ENCODE peak calls at places on chromosomes 6 and 20, in seven cellular contexts. E is GM23338, T is A549, V is prostate gland, R is pancreas, A is HCT116, H is WERI-Rb-1. G is an unnamed sample.
A peak's percentile ranks its signal among the peaks of the same experiment; 100 is the strongest.

GRCh38 chr6:134029495-134030455 is 22.6 kb downstream of the SLC2A12 start:
- DNase-seq in R (no peak), V (peak; percentile 28), H (no peak), A (no peak), T (peak; percentile 78), E (no peak), G (no peak)

GRCh38 chr20:37640600-37641561 is 52.9 kb upstream of the CTNNBL1 start:
- DNase-seq in A (no peak), E (no peak), H (no peak), V (no peak), T (peak; percentile 13), R (peak; percentile 30), G (no peak)

GRCh38 chr6:101021504-101021903 is 140.4 kb upstream of the ASCC3 start:
- DNase-seq in A (no peak), E (no peak), R (no peak), V (no peak), T (no peak), H (no peak), G (no peak)

GRCh38 chr6:152343735-152344360 is 293.3 kb downstream of the SYNE1 start:
- DNase-seq in R (no peak), V (no peak), T (no peak), E (no peak), A (no peak), H (no peak), G (no peak)

GRCh38 chr6:57173886-57174510 is 1.9 kb downstream of the BAG2 start:
- DNase-seq in A (peak; percentile 36), E (peak; percentile 60), R (no peak), H (no peak), T (peak; percentile 56), V (no peak), G (no peak)

GRCh38 chr20:20138301-20139064 is 86.2 kb downstream of the CFAP61 start:
- DNase-seq in R (no peak), V (no peak), T (no peak), H (no peak), A (no peak), E (no peak), G (no peak)

GRCh38 chr6:18400831-18401446 is 13.8 kb downstream of the RNF144B start:
- DNase-seq in E (no peak), R (no peak), T (no peak), H (no peak), A (no peak), V (no peak), G (no peak)

GRCh38 chr6:63571382-63571882 is 848 bp upstream of the LOC128125822 start:
- DNase-seq in H (no peak), A (no peak), R (no peak), T (no peak), E (peak; percentile 1), V (no peak), G (no peak)

GRCh38 chr6:8020083-8020482 is 44.1 kb downstream of the BLOC1S5 start:
- DNase-seq in A (no peak), H (no peak), R (no peak), V (no peak), E (no peak), T (no peak), G (no peak)

GRCh38 chr6:166026586-166027126 is 141.0 kb downstream of the TBXT start:
- DNase-seq in R (no peak), H (no peak), A (no peak), V (no peak), E (no peak), T (no peak), G (no peak)

GRCh38 chr20:61673152-61673551 is 392.5 kb downstream of the TAF4 start:
- DNase-seq in H (no peak), E (no peak), T (no peak), R (no peak), A (no peak), V (no peak), G (no peak)

GRCh38 chr20:33460711-33461110 is 17.1 kb upstream of the SNTA1 start:
- DNase-seq in T (no peak), R (no peak), E (no peak), V (no peak), H (no peak), A (no peak), G (no peak)

GRCh38 chr20:9368893-9369292 is 145.5 kb upstream of the LAMP5 start:
- DNase-seq in H (no peak), E (no peak), T (no peak), A (no peak), R (no peak), V (no peak), G (no peak)

GRCh38 chr20:46600286-46600752 is 49.9 kb upstream of the OCSTAMP start:
- DNase-seq in R (no peak), A (no peak), V (no peak), E (no peak), T (no peak), H (no peak), G (no peak)

GRCh38 chr6:93047033-93047432 is 372.3 kb downstream of the EPHA7 start:
- DNase-seq in V (no peak), T (no peak), A (no peak), E (peak; percentile 66), R (no peak), H (peak; percentile 10), G (no peak)

GRCh38 chr6:82178084-82178758 is 69.3 kb downstream of the IBTK start:
- DNase-seq in E (no peak), H (no peak), V (no peak), A (no peak), R (no peak), T (peak; percentile 13), G (no peak)

DNA sequence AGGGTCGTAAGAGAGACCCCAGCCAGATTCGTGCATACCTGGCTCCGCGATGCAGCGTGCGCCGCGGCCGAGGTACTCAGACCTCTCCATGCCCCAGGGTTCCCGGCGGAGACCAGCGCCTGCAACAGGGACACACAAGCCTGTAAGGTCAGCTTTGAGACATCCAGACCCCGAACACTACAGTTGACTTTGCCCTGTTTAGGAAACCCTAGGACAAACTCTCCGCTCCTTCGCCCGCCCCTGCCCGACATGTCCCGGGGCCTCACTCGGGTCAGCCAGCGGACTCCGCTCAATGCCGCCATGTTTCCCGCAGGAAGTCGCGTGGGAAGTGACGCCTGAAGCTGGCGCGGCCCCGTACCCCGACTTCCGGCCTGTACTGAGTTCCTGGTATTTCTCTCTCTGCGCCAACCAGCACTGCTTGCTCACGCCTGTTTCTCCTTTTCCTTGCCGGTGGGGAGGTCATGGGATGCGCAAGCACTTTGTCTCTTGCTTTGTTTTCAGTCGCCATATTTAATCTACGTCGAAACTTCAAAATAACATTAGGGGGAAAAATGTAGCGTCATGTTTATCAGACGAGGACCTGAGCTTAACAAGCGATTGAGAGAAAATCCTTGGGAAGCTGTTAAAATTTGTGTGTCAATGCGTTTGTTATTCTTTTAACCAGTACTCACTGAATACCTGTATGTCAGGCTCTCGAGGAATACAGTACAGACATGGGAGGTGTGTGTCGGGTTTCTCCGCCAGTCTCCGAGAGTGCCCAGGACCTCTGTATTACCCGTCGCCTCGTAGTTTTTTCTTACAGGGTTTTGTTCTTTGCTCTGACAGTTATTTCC is at the start of gene IDH3B:
- DNase-seq in E (peak; percentile 96), R (peak; percentile 88), A (peak; percentile 71), T (peak; percentile 95), V (peak; percentile 92), H (peak; percentile 89), G (peak; percentile 52)
- H3K4me3 ChIP-seq in E (peak within 1 kb of the TSS; percentile 73), R (peak within 1 kb of the TSS; percentile 96), A (peak within 1 kb of the TSS; percentile 100), T (peak within 1 kb of the TSS; percentile 94), V (peak within 1 kb of the TSS; percentile 74), H (peak within 1 kb of the TSS; percentile 82), G (peak within 1 kb of the TSS; percentile 83)

GRCh38 chr6:139161169-139161568 is 26.3 kb downstream of the HECA start:
- DNase-seq in T (no peak), V (no peak), H (no peak), E (no peak), A (peak; percentile 33), R (no peak), G (no peak)
- H3K27ac ChIP-seq in T (no peak overlapping the region), V (no peak overlapping the region), H (no peak overlapping the region), E (no peak overlapping the region), A (no peak overlapping the region), R (no peak overlapping the region), G (peak overlapping the region; percentile 62)

GRCh38 chr6:33161354-33162320 is 30.6 kb downstream of the COL11A2 start:
- DNase-seq in E (peak; percentile 79), T (peak; percentile 37), R (peak; percentile 82), V (peak; percentile 46), H (peak; percentile 90), A (peak; percentile 18), G (no peak)
- H3K4me3 ChIP-seq in E (peak overlapping the region; percentile 75), T (peak overlapping the region; percentile 49), R (peak overlapping the region; percentile 46), V (peak overlapping the region; percentile 35), H (peak overlapping the region; percentile 66), A (peak overlapping the region; percentile 61), G (peak overlapping the region; percentile 56)

DNA sequence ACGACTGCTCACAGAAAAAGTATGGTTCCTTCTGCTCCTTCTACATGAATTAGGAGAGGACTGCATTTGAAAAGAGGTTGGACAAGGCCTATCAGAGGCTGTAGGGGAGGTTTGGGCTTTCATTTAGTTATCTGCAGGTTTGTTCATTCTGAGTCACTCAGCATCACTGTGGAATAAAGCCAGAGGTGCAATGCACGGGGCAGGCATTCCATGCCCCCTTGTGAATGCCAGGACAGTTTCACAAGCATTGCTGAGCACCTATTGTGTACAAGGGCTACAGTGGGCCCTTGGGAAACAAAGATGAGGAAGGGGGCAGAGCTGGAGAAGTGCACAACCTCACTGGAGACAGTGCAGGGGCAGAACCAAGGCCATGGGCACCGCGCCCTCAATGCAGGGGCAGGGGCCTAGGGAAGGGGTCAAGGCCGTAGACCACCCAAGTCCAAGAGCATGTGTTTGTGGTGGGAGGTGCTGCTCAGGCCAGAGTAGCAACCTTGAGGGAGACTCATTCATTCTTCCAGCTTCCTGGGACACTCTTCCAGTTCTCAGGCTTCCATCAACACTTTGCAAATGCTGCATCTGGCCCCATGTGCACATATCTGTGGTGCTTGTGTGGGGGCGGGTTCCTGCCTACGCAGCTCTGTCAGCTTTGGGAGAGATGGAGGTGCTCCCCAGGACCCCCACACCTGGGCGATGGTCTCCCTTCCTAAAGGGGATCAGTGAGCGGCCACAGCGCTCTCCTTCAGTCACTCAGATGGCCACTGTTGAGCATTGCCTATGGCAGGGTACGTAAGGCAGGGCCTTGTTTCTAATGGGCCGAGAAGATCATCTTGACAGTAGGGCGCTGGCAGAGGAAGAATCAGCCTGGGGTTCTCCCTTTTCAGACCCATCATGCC is 204.5 kb downstream of the SYNDIG1 start:
- DNase-seq in E (no peak), A (no peak), H (no peak), R (no peak), T (peak; percentile 21), V (no peak), G (no peak)
- H3K27ac ChIP-seq in E (no peak overlapping the region), A (no peak overlapping the region), H (no peak overlapping the region), R (no peak overlapping the region), T (peak overlapping the region; percentile 89), V (no peak overlapping the region), G (no peak overlapping the region)

GRCh38 chr6:41732601-41733348 is 2.6 kb downstream of the TFEB start:
- DNase-seq in T (no peak), H (no peak), E (peak; percentile 33), A (no peak), R (no peak), V (peak; percentile 30), G (no peak)
- H3K4me3 ChIP-seq in T (peak overlapping the region; percentile 90), H (peak overlapping the region; percentile 77), E (peak overlapping the region; percentile 80), A (no peak overlapping the region), R (no peak overlapping the region), V (peak overlapping the region; percentile 96), G (peak overlapping the region; percentile 80)